ENCODE peak calls at places on chromosomes 1 and 21, in ten cellular contexts. U, Z, J, G, N, L, R, Q, A and M are unnamed samples.

GRCh38 chr1:197674286-197674685 is 101.0 kb downstream of the DENND1B start:
- DNase-seq in J (no peak), Q (peak), L (no peak), N (no peak), A (no peak), G (peak), U (no peak), Z (no peak), R (no peak), M (no peak)

GRCh38 chr1:18727956-18728355 is 97.3 kb downstream of the PAX7 start:
- DNase-seq in Z (no peak), J (no peak), U (no peak), A (no peak), G (peak), R (no peak), N (no peak), Q (no peak), L (no peak), M (no peak)

GRCh38 chr1:52142220-52143153 is 598 bp downstream of the ZFYVE9 start:
- DNase-seq in A (peak), L (peak), G (peak), Q (no peak), U (no peak), R (peak), J (peak), Z (peak), N (peak), M (peak)

GRCh38 chr1:68808351-68808750 is 311.5 kb upstream of the DEPDC1 start:
- DNase-seq in L (no peak), N (no peak), R (no peak), G (peak), J (no peak), Q (no peak), A (no peak), Z (no peak), U (no peak), M (no peak)

GRCh38 chr1:172338295-172338735 is 82.2 kb upstream of the C1orf105 start:
- DNase-seq in U (no peak), G (no peak), Q (no peak), N (no peak), Z (no peak), L (no peak), A (no peak), R (no peak), J (no peak), M (no peak)

GRCh38 chr1:205395616-205396015 is 26.2 kb downstream of the LEMD1 start:
- DNase-seq in G (no peak), U (no peak), J (no peak), A (no peak), R (no peak), Q (no peak), Z (no peak), L (no peak), N (no peak), M (no peak)

GRCh38 chr21:42939581-42940413 is 14.4 kb upstream of the ERVH48-1 start:
- DNase-seq in Z (peak), G (peak), L (peak), N (peak), Q (no peak), J (peak), R (peak), A (peak), U (no peak), M (peak)

GRCh38 chr1:170866646-170867045 is 68.7 kb upstream of the MROH9 start:
- DNase-seq in Q (no peak), A (no peak), Z (no peak), G (no peak), N (no peak), U (no peak), R (no peak), L (no peak), J (no peak), M (no peak)

GRCh38 chr1:236576004-236576403 is 28.3 kb downstream of the HEATR1 start:
- DNase-seq in R (peak), J (peak), Q (no peak), L (no peak), Z (peak), N (no peak), U (no peak), A (no peak), G (no peak), M (peak)

GRCh38 chr1:86430376-86430775 is 6.4 kb downstream of the CLCA2 start:
- DNase-seq in N (no peak), Q (no peak), A (no peak), J (no peak), U (no peak), Z (no peak), L (no peak), G (no peak), R (no peak), M (peak)

GRCh38 chr21:41171210-41171609 is 3.2 kb downstream of the BACE2 start:
- DNase-seq in U (no peak), J (peak), L (peak), R (no peak), A (no peak), Z (no peak), G (no peak), Q (no peak), N (peak), M (peak)

GRCh38 chr1:201275266-201275666 is 8.0 kb upstream of the PKP1 start:
- DNase-seq in A (no peak), J (peak), R (peak), Q (no peak), Z (peak), N (peak), G (no peak), U (no peak), L (peak), M (peak)

GRCh38 chr1:240242601-240243144 is 151.0 kb downstream of the FMN2 start:
- DNase-seq in Z (peak), R (peak), J (peak), L (peak), Q (no peak), G (no peak), U (no peak), A (no peak), N (no peak), M (no peak)

GRCh38 chr1:2529776-2530500 is at the start of gene HES5:
- DNase-seq in A (no peak), L (no peak), Q (peak), Z (no peak), N (peak), G (peak), R (no peak), J (no peak), U (no peak), M (no peak)

GRCh38 chr1:41161851-41162250 is 80.3 kb downstream of the SCMH1 start:
- DNase-seq in N (no peak), Q (no peak), J (no peak), L (no peak), G (no peak), Z (no peak), R (no peak), U (no peak), A (no peak), M (no peak)

GRCh38 chr1:41164727-41165126 is 77.4 kb downstream of the SCMH1 start:
- DNase-seq in G (no peak), Z (no peak), N (no peak), Q (no peak), R (no peak), L (no peak), A (no peak), J (no peak), U (no peak), M (no peak)

GRCh38 chr1:41160498-41161110 is 81.5 kb downstream of the SCMH1 start:
- DNase-seq in Q (no peak), R (no peak), G (no peak), U (no peak), A (no peak), L (no peak), N (no peak), J (no peak), Z (no peak), M (no peak)

GRCh38 chr1:41158147-41158875 is 83.8 kb downstream of the SCMH1 start:
- DNase-seq in Z (no peak), U (no peak), R (no peak), G (no peak), L (no peak), Q (no peak), A (no peak), J (no peak), N (no peak), M (no peak)

DNA sequence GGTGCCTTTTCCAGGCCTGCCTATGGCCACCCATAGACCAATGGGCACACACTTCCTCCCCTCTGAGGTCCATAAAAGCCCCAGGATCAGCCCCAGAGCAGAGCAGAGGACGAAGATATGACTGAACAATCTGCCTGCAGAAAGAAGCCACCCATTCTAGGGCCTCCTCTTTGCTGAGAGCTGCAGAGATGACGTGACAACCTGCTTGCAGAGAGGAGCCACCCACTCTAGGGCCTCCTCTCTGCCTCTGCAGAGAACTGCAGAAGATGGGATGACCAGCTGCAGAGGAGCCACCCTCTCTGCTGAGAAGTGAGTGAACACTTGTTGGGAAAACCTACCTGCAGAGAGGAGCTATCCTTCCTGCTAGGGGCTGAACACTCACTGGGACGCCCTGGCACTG is 79.7 kb downstream of the SCMH1 start:
- DNase-seq in J (no peak), G (no peak), L (no peak), R (no peak), Z (no peak), A (no peak), U (no peak), Q (no peak), N (no peak), M (no peak)
- TF ChIP-seq CTCF in J (no peak), G (no peak), L (no peak), R (no peak), Z (no peak), A (no peak), U (no peak), Q (no peak), N (no peak), M (no peak)

GRCh38 chr1:84077476-84078107 is 66.5 kb upstream of the PRKACB start:
- DNase-seq in Z (peak), L (peak), R (peak), G (no peak), U (no peak), Q (peak), N (peak), A (peak), J (peak), M (no peak)
- TF ChIP-seq CTCF in Z (no peak), L (no peak), R (peak), G (no peak), U (no peak), Q (no peak), N (peak), A (no peak), J (no peak), M (no peak)

GRCh38 chr1:158089925-158090675 is 90.6 kb upstream of the CD1D start:
- DNase-seq in N (no peak), Z (no peak), R (no peak), L (no peak), A (no peak), G (no peak), U (no peak), Q (peak), J (no peak), M (no peak)

GRCh38 chr1:158089476-158089875 is 91.2 kb upstream of the CD1D start:
- DNase-seq in N (no peak), U (no peak), J (no peak), L (no peak), Z (no peak), Q (no peak), G (no peak), R (no peak), A (no peak), M (no peak)

GRCh38 chr1:158084747-158085146 is 91.3 kb downstream of the KIRREL1 start:
- DNase-seq in L (no peak), G (no peak), R (no peak), J (no peak), A (no peak), N (no peak), Q (no peak), U (no peak), Z (no peak), M (no peak)

GRCh38 chr1:158084336-158084735 is 90.9 kb downstream of the KIRREL1 start:
- DNase-seq in Z (no peak), J (no peak), G (no peak), Q (no peak), R (no peak), U (no peak), L (no peak), A (no peak), N (no peak), M (no peak)

GRCh38 chr1:158087320-158087927 is 93.3 kb upstream of the CD1D start:
- DNase-seq in R (peak), L (peak), A (peak), U (no peak), J (peak), Z (peak), Q (peak), N (peak), G (peak), M (peak)
- TF ChIP-seq CTCF in R (peak), L (peak), A (peak), U (peak), J (peak), Z (peak), Q (peak), N (peak), G (peak), M (peak)

GRCh38 chr1:175537571-175537970 is 205.8 kb downstream of the TNR start:
- DNase-seq in G (no peak), N (no peak), A (no peak), Z (no peak), J (no peak), Q (no peak), L (no peak), U (no peak), R (no peak), M (no peak)
- TF ChIP-seq CTCF in G (no peak), N (no peak), A (no peak), Z (no peak), J (no peak), Q (no peak), L (no peak), U (no peak), R (no peak), M (no peak)

GRCh38 chr1:7117265-7117598 is 332.0 kb downstream of the CAMTA1 start:
- DNase-seq in Q (no peak), J (no peak), L (no peak), G (no peak), Z (no peak), R (no peak), N (no peak), U (no peak), A (no peak), M (no peak)

GRCh38 chr1:7121622-7121988 is 336.4 kb downstream of the CAMTA1 start:
- DNase-seq in Z (no peak), G (no peak), U (no peak), L (no peak), N (peak), Q (no peak), J (no peak), A (peak), R (no peak), M (no peak)

GRCh38 chr1:7117599-7118281 is 332.5 kb downstream of the CAMTA1 start:
- DNase-seq in R (peak), Q (peak), N (no peak), A (peak), G (peak), J (peak), U (no peak), Z (peak), L (peak), M (peak)

GRCh38 chr1:7116001-7116400 is 330.7 kb downstream of the CAMTA1 start:
- DNase-seq in Q (no peak), Z (no peak), L (no peak), N (no peak), A (no peak), R (no peak), U (no peak), G (no peak), J (no peak), M (peak)

GRCh38 chr1:7120863-7121621 is 335.8 kb downstream of the CAMTA1 start:
- DNase-seq in L (no peak), Z (no peak), U (no peak), A (no peak), N (no peak), J (no peak), G (peak), R (no peak), Q (no peak), M (no peak)
- TF ChIP-seq CTCF in L (peak), Z (peak), U (no peak), A (no peak), N (peak), J (no peak), G (peak), R (peak), Q (no peak), M (peak)

GRCh38 chr1:53265581-53265980 is 27.3 kb upstream of the MAGOH start:
- DNase-seq in J (no peak), Q (no peak), N (no peak), Z (no peak), A (no peak), R (no peak), U (no peak), G (no peak), L (no peak), M (no peak)

GRCh38 chr1:53262000-53262399 is 23.7 kb upstream of the MAGOH start:
- DNase-seq in L (no peak), U (no peak), Z (no peak), A (no peak), R (no peak), G (no peak), J (no peak), N (no peak), Q (no peak), M (no peak)

GRCh38 chr1:53267761-53268160 is 29.4 kb upstream of the MAGOH start:
- DNase-seq in R (no peak), J (no peak), A (no peak), N (no peak), L (no peak), Z (no peak), Q (no peak), G (no peak), U (no peak), M (no peak)

GRCh38 chr1:53264048-53264447 is 25.7 kb upstream of the MAGOH start:
- DNase-seq in U (no peak), Q (no peak), L (no peak), Z (no peak), J (no peak), N (no peak), A (no peak), R (no peak), G (no peak), M (no peak)

DNA sequence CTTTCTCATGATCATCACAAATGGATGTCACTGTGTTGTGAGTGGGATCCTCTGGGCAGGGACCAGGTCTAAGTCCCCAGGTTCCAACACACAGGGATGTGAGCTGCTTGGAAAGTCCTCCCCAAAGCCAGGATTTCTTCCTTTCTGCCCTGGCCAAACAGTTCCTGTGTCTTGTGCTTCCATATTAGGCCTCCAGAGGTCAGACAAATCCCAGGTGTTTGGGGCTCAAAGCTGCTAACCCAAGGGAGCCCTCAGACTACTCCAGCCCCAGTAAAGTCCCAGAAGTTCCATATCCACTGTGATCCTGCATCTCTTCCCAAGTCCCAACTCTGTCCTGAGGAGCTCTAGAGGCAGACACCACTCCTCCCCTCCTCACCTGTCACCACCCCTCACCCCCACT is 27.7 kb upstream of the MAGOH start:
- DNase-seq in Z (no peak), U (no peak), Q (no peak), L (peak), A (no peak), N (no peak), G (peak), R (no peak), J (peak), M (no peak)
- TF ChIP-seq CTCF in Z (peak), U (peak), Q (no peak), L (peak), A (no peak), N (peak), G (peak), R (peak), J (no peak), M (peak)

GRCh38 chr1:233240839-233241682 is 54.5 kb downstream of the PCNX2 start:
- DNase-seq in R (peak), G (peak), U (no peak), Z (peak), N (peak), J (peak), A (peak), L (peak), Q (peak), M (no peak)
- TF ChIP-seq CTCF in R (peak), G (peak), U (peak), Z (peak), N (peak), J (peak), A (peak), L (peak), Q (peak), M (peak)

GRCh38 chr1:232209357-232209756 is 420.6 kb downstream of the SIPA1L2 start:
- DNase-seq in A (no peak), U (no peak), R (no peak), G (peak), L (peak), N (no peak), Z (no peak), Q (no peak), J (no peak), M (no peak)

GRCh38 chr1:232207089-232207723 is 422.7 kb downstream of the SIPA1L2 start:
- DNase-seq in L (no peak), R (no peak), U (no peak), J (no peak), G (peak), N (no peak), A (no peak), Z (no peak), Q (no peak), M (no peak)

GRCh38 chr1:232213928-232214327 is 416.0 kb downstream of the SIPA1L2 start:
- DNase-seq in U (no peak), A (no peak), R (no peak), G (no peak), J (no peak), L (no peak), Q (no peak), Z (no peak), N (no peak), M (no peak)

GRCh38 chr1:232212248-232212647 is 417.7 kb downstream of the SIPA1L2 start:
- DNase-seq in G (peak), Q (no peak), A (no peak), N (no peak), L (no peak), R (no peak), U (no peak), J (no peak), Z (no peak), M (no peak)

GRCh38 chr1:232211149-232211548 is 418.8 kb downstream of the SIPA1L2 start:
- DNase-seq in N (no peak), L (peak), Z (no peak), J (no peak), G (peak), Q (peak), R (no peak), U (no peak), A (no peak), M (no peak)
- TF ChIP-seq CTCF in N (no peak), L (peak), Z (peak), J (peak), G (peak), Q (peak), R (peak), U (peak), A (no peak), M (peak)

GRCh38 chr21:18725653-18726052 is 322.1 kb upstream of the TMPRSS15 start:
- DNase-seq in G (peak), A (no peak), L (no peak), Z (no peak), J (no peak), R (no peak), Q (no peak), U (no peak), N (no peak), M (no peak)
- TF ChIP-seq CTCF in G (peak), A (no peak), L (no peak), Z (no peak), J (no peak), R (peak), Q (no peak), U (no peak), N (no peak), M (peak)

GRCh38 chr21:45100866-45101265 is 26.5 kb downstream of the ADARB1 start:
- DNase-seq in A (no peak), U (no peak), N (no peak), G (no peak), J (no peak), Z (no peak), Q (no peak), R (no peak), L (no peak), M (no peak)

GRCh38 chr21:45104560-45104959 is 30.2 kb downstream of the ADARB1 start:
- DNase-seq in R (no peak), U (no peak), A (no peak), J (peak), Q (no peak), N (peak), G (no peak), L (peak), Z (no peak), M (no peak)

GRCh38 chr21:45105906-45106485 is 31.6 kb downstream of the ADARB1 start:
- DNase-seq in A (no peak), U (no peak), Z (no peak), R (no peak), G (no peak), L (no peak), N (no peak), J (peak), Q (no peak), M (no peak)

GRCh38 chr21:45103966-45104520 is 29.7 kb downstream of the ADARB1 start:
- DNase-seq in Q (no peak), N (no peak), A (no peak), G (no peak), U (no peak), J (no peak), Z (no peak), L (no peak), R (no peak), M (no peak)

GRCh38 chr21:45102391-45102932 is 28.1 kb downstream of the ADARB1 start:
- DNase-seq in Q (no peak), R (peak), L (peak), U (no peak), N (no peak), J (peak), Z (peak), G (no peak), A (no peak), M (peak)
- TF ChIP-seq CTCF in Q (no peak), R (peak), L (peak), U (peak), N (peak), J (peak), Z (peak), G (peak), A (peak), M (peak)